ENCODE peak calls at places on chromosome 20, in seven cellular contexts. Q is prostate gland, A is vagina, K is adrenal gland, D is body of pancreas, F is IMR-90, M is breast epithelium. N is an unnamed sample.

GRCh38 chr20:57425150-57426013 is 34.2 kb downstream of the RBM38 start:
- DNase-seq in K (no peak), F (peak), M (no peak), A (no peak), Q (no peak), D (no peak), N (no peak)

GRCh38 chr20:57930328-57930727 is 220.5 kb upstream of the PMEPA1 start:
- DNase-seq in F (no peak), M (peak), A (no peak), Q (no peak), D (no peak), K (no peak), N (no peak)

GRCh38 chr20:23406880-23407279 is 14.4 kb downstream of the NAPB start:
- DNase-seq in M (no peak), D (no peak), Q (no peak), F (no peak), K (no peak), A (no peak), N (no peak)

GRCh38 chr20:61310954-61311353 is 58.9 kb downstream of the CDH4 start:
- DNase-seq in F (no peak), K (no peak), A (no peak), Q (no peak), M (no peak), D (no peak), N (no peak)

GRCh38 chr20:6636209-6637159 is 131.0 kb upstream of the BMP2 start:
- DNase-seq in F (peak), A (no peak), Q (peak), D (peak), M (no peak), K (peak), N (no peak)

GRCh38 chr20:19867074-19867473 is 109.0 kb downstream of the RIN2 start:
- DNase-seq in A (no peak), F (peak), M (no peak), D (no peak), Q (no peak), K (no peak), N (no peak)

GRCh38 chr20:16469395-16469905 is 103.8 kb downstream of the KIF16B start:
- DNase-seq in D (no peak), Q (no peak), A (no peak), M (no peak), K (no peak), F (no peak), N (no peak)

GRCh38 chr20:61385316-61385715 is 133.3 kb downstream of the CDH4 start:
- DNase-seq in Q (no peak), D (no peak), M (no peak), A (no peak), K (no peak), F (no peak), N (no peak)

GRCh38 chr20:2365091-2365490 is 15.6 kb upstream of the TGM6 start:
- DNase-seq in D (no peak), K (no peak), M (no peak), A (peak), F (no peak), Q (no peak), N (no peak)

GRCh38 chr20:50783390-50783789 is 11.5 kb upstream of the BCAS4 start:
- DNase-seq in M (no peak), F (no peak), K (no peak), Q (no peak), D (no peak), A (no peak), N (no peak)

GRCh38 chr20:10201321-10201870 is 17.2 kb upstream of the SNAP25 start:
- DNase-seq in D (no peak), M (no peak), A (no peak), K (no peak), Q (no peak), F (peak), N (no peak)

GRCh38 chr20:58402305-58402704 is 13.3 kb downstream of the VAPB start:
- DNase-seq in A (no peak), D (no peak), M (no peak), Q (no peak), K (no peak), F (no peak), N (no peak)

GRCh38 chr20:33407251-33407650 is 5.9 kb upstream of the CDK5RAP1 start:
- DNase-seq in F (peak), M (no peak), K (no peak), D (no peak), Q (no peak), A (no peak), N (no peak)

GRCh38 chr20:60078351-60079250 is 120.4 kb downstream of the CDH26 start:
- DNase-seq in M (no peak), A (no peak), D (no peak), Q (no peak), K (no peak), F (no peak), N (no peak)

GRCh38 chr20:19056909-19057308 is 155.5 kb upstream of the SLC24A3 start:
- DNase-seq in F (no peak), D (no peak), M (no peak), A (no peak), Q (no peak), K (peak), N (no peak)

GRCh38 chr20:51134405-51134804 is 111.5 kb upstream of the KCNG1 start:
- DNase-seq in K (no peak), M (no peak), D (no peak), A (peak), F (no peak), Q (no peak), N (no peak)

GRCh38 chr20:51500311-51500710 is 42.2 kb downstream of the NFATC2 start:
- DNase-seq in D (no peak), A (no peak), M (no peak), Q (no peak), K (no peak), F (no peak), N (peak)

GRCh38 chr20:38870733-38871559 is 55.3 kb upstream of the FAM83D start:
- DNase-seq in D (no peak), Q (no peak), F (peak), K (no peak), M (no peak), A (no peak), N (peak)

GRCh38 chr20:45097485-45098095 is 3.3 kb downstream of the KCNS1 start:
- DNase-seq in D (peak), A (no peak), Q (no peak), F (no peak), K (no peak), M (no peak), N (no peak)

GRCh38 chr20:17612287-17612974 is 42.6 kb downstream of the DSTN start:
- DNase-seq in A (peak), K (peak), Q (no peak), D (peak), F (peak), M (no peak), N (peak)

GRCh38 chr20:32661820-32662528 is 11.8 kb downstream of the C20orf203 start:
- DNase-seq in K (no peak), F (no peak), M (no peak), D (no peak), A (no peak), Q (no peak), N (no peak)

GRCh38 chr20:20130399-20130798 is 78.1 kb downstream of the CFAP61 start:
- DNase-seq in K (no peak), F (no peak), D (no peak), M (no peak), A (no peak), Q (no peak), N (no peak)

GRCh38 chr20:39775110-39775509 is 813.0 kb downstream of the DHX35 start:
- DNase-seq in K (peak), D (peak), F (no peak), Q (no peak), M (no peak), A (no peak), N (no peak)

GRCh38 chr20:49938173-49939163 is 2.3 kb downstream of the RNF114 start:
- DNase-seq in D (peak), Q (no peak), A (no peak), M (no peak), F (peak), K (peak), N (no peak)

GRCh38 chr20:47120346-47120745 is 225.7 kb downstream of the EYA2 start:
- DNase-seq in Q (no peak), M (no peak), F (no peak), A (no peak), D (no peak), K (no peak), N (no peak)

GRCh38 chr20:61979701-61980635 is 85.7 kb downstream of the TAF4 start:
- DNase-seq in K (no peak), M (no peak), F (no peak), D (no peak), Q (no peak), A (no peak), N (no peak)

GRCh38 chr20:58993332-58994248 is 12.5 kb downstream of the NELFCD start:
- DNase-seq in D (peak), M (no peak), F (no peak), A (no peak), K (peak), Q (no peak), N (no peak)

GRCh38 chr20:43936805-43937204 is 22.2 kb downstream of the TOX2 start:
- DNase-seq in K (no peak), D (no peak), M (no peak), Q (no peak), F (no peak), A (no peak), N (no peak)
- TF ChIP-seq POLR2A in K (no peak), D (no peak), M (no peak), Q (no peak), F (no peak), A (no peak), N (no peak)

GRCh38 chr20:11890331-11891080 is 27.2 kb upstream of the BTBD3 start:
- DNase-seq in M (peak), Q (peak), A (no peak), D (peak), K (peak), F (peak), N (peak)
- TF ChIP-seq POLR2A in M (no peak), Q (peak), A (peak), D (peak), K (peak), F (peak), N (peak)

DNA sequence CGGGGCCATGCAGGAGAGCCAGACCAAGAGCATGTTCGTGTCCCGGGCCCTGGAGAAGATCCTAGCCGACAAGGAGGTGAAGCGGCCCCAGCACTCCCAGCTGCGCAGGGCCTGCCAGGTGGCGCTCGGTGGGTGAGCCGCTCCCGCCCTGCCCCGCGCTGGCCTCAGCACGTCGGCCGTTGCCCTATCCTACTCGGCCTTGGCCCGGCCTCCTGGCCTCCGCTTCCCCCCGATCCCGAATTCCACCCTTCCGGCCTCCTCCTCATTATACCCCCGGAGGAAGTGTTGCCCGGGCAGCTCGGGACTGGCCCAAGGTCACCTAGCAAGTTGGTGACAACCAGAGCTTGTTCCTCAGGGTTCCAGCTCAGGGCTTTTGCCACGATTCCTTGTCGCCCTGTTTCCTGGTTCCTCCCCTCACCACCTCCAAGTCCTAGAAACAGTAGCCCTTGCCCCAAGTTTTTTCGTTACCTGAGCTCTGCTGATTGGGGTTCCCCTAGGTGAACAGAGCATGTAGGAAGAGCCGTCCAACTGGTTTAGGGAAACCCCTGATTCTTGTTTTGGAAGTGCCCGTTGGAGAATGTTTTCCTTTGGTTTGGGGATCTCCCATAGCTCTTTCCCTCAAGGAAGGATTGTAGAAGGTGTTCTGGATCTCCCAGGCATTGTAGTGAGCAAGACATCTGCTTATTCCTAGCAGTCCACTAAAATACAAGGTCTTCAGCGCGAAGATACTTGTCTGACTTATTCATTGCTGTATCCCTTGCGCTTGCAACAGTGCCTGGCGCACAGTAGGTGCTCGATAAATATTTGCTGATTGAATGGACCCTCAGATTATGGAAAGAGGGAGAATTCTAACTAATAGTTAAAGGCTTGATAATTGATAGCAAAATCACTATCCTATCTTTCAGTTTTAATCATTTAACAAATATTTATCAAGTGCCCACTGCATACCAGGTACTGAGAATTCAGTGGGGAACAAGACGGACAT is 664 bp downstream of the ARFGEF2 start:
- DNase-seq in F (peak), A (peak), M (peak), Q (peak), D (peak), K (peak), N (peak)
- TF ChIP-seq POLR2A in F (no peak), A (no peak), M (no peak), Q (no peak), D (no peak), K (peak), N (no peak)

DNA sequence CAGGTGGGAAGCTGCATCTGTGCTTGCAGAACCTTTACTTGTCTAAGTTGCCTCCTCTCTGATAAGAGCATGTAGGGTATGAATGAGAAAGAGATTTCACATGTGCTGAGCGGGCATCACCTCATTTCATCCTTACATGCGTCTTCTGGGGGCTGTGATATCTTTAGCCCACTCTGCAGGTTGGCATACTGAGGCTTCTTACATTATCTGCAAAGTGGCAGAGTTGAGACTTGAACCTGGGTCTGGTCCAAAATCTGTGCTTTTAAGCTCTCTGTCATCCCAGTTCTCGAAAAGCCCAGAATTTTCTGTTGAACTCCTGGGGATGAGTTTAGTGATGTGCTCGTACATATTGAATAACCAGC is 2.0 kb upstream of the SRC start:
- DNase-seq in M (no peak), K (no peak), A (no peak), D (no peak), Q (no peak), F (no peak), N (no peak)
- TF ChIP-seq POLR2A in M (no peak), K (no peak), A (no peak), D (no peak), Q (no peak), F (no peak), N (no peak)

GRCh38 chr20:63707558-63708300 is at the start of the genes ARFRP1 and ZGPAT:
- DNase-seq in A (no peak), Q (peak), D (peak), M (peak), K (peak), F (peak), N (peak)
- TF ChIP-seq POLR2A in A (no peak), Q (peak), D (peak), M (peak), K (peak), F (peak), N (peak)

DNA sequence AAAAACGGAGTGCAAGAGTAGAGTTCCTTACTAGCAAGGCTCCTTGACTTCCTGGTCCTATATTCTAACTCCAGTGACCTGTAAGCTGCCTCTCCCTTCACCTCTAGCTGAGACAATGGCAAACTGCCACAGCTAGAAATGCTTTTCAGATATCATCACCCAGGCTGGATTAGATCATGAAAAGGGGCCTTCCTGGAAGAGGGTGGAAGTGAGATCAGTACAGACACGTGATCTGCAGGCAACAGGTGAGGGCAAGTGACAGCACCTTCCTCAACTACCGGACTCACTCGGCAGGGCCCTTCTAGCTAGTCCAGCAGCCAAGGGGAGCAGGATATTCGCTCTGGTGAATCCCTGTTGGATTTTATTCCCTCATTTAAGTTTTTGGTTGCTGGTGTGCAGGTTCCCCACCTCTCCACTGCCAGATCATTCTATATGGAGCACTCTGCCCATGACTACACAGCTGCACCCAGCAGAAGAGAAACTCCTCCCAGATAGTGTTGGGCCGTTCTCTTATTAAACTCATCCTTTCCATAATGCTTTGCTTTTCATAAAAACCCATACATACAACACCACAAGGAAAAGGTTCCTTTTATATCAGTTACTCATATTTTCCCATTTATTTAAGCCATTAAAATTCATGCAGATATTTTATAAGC is 26.4 kb upstream of the FAM83C start:
- DNase-seq in M (no peak), K (peak), Q (peak), A (no peak), F (peak), D (peak), N (no peak)
- TF ChIP-seq POLR2A in M (no peak), K (no peak), Q (peak), A (no peak), F (no peak), D (peak), N (no peak)